ENCODE peak calls at places on chromosomes 12 and 14, in seven cellular contexts. L, G, Y, O, R, V and Z are unnamed samples.

GRCh38 chr12:1922075-1922709 is 3.7 kb upstream of the CACNA2D4 start:
- DNase-seq in L (no peak), G (no peak), Y (no peak), O (no peak), R (peak), V (no peak), Z (peak)

GRCh38 chr12:76197283-76197682 is 112.8 kb upstream of the NAP1L1 start:
- DNase-seq in L (no peak), G (no peak), Y (no peak), O (no peak), R (no peak), V (no peak), Z (no peak)

GRCh38 chr12:54863948-54864584 is 9.8 kb downstream of the MUCL1 start:
- DNase-seq in L (no peak), G (no peak), Y (no peak), O (no peak), R (no peak), V (no peak), Z (no peak)

GRCh38 chr12:116773276-116773731 is 35.2 kb downstream of the RNFT2 start:
- DNase-seq in L (no peak), G (no peak), Y (no peak), O (no peak), R (peak), V (no peak), Z (peak)

GRCh38 chr12:79023784-79024183 is 159.2 kb downstream of the SYT1 start:
- DNase-seq in L (no peak), G (no peak), Y (no peak), O (no peak), R (no peak), V (no peak), Z (no peak)

GRCh38 chr12:17097674-17098073 is 491.7 kb upstream of the LMO3 start:
- DNase-seq in L (no peak), G (no peak), Y (no peak), O (no peak), R (no peak), V (peak), Z (no peak)

GRCh38 chr12:15728118-15728598 is 61.0 kb downstream of the EPS8 start:
- DNase-seq in L (no peak), G (peak), Y (no peak), O (no peak), R (peak), V (peak), Z (peak)

GRCh38 chr12:55974308-55974724 is 438 bp downstream of the RAB5B start:
- DNase-seq in L (peak), G (peak), Y (no peak), O (peak), R (peak), V (peak), Z (peak)

GRCh38 chr12:19946549-19946948 is 421.8 kb upstream of the PDE3A start:
- DNase-seq in L (no peak), G (peak), Y (no peak), O (no peak), R (peak), V (peak), Z (peak)

GRCh38 chr14:65103150-65103760 is 938 bp upstream of the MAX start:
- DNase-seq in L (peak), G (peak), Y (no peak), O (peak), R (peak), V (peak), Z (no peak)

GRCh38 chr12:67441736-67442346 is 172.7 kb downstream of the CAND1 start:
- DNase-seq in L (peak), G (peak), Y (peak), O (peak), R (peak), V (peak), Z (peak)

GRCh38 chr12:666766-667308 is 3.6 kb upstream of the NINJ2 start:
- DNase-seq in L (peak), G (no peak), Y (no peak), O (no peak), R (no peak), V (peak), Z (no peak)

GRCh38 chr12:53180931-53181645 is 363 bp upstream of the CSAD start:
- DNase-seq in L (peak), G (peak), Y (no peak), O (peak), R (peak), V (peak), Z (peak)

GRCh38 chr12:94801736-94802135 is 151.4 kb upstream of the TMCC3 start:
- DNase-seq in L (no peak), G (no peak), Y (no peak), O (no peak), R (no peak), V (no peak), Z (no peak)

GRCh38 chr14:95222151-95222631 is 64.9 kb upstream of the DICER1 start:
- DNase-seq in L (no peak), G (peak), Y (no peak), O (no peak), R (no peak), V (peak), Z (no peak)

GRCh38 chr14:99065551-99065950 is 206.4 kb downstream of the BCL11B start:
- DNase-seq in L (no peak), G (no peak), Y (no peak), O (no peak), R (no peak), V (no peak), Z (no peak)

GRCh38 chr12:12779529-12779928 is 5.9 kb upstream of the APOLD1 start:
- DNase-seq in L (no peak), G (peak), Y (no peak), O (peak), R (peak), V (peak), Z (peak)

GRCh38 chr12:108169671-108170070 is 40.6 kb downstream of the WSCD2 start:
- DNase-seq in L (no peak), G (no peak), Y (no peak), O (no peak), R (no peak), V (no peak), Z (no peak)

GRCh38 chr12:132014092-132014914 is 64.6 kb downstream of the EP400 start:
- DNase-seq in L (no peak), G (no peak), Y (no peak), O (no peak), R (no peak), V (peak), Z (no peak)

GRCh38 chr12:15525414-15525813 is 203.1 kb downstream of the PTPRO start:
- DNase-seq in L (no peak), G (no peak), Y (no peak), O (no peak), R (no peak), V (no peak), Z (no peak)